ENCODE peak calls at places on chromosome 20, in four cellular contexts. R is GM12865, X is brain microvascular endothelial cell, G is endothelial cell. K is an unnamed sample.

GRCh38 chr20:53316221-53316937 is 277.3 kb downstream of the ZNF217 start:
- DNase-seq in R (no peak), X (no peak), G (no peak), K (no peak)

GRCh38 chr20:45842169-45842812 is 8.7 kb downstream of the SNX21 start:
- DNase-seq in R (peak), X (no peak), G (no peak), K (no peak)

GRCh38 chr20:31473331-31474096 is 1.4 kb downstream of the DEFB124 start:
- DNase-seq in R (no peak), X (no peak), G (no peak), K (no peak)

GRCh38 chr20:45316150-45317080 is 8.3 kb upstream of the MATN4 start:
- DNase-seq in R (no peak), X (no peak), G (no peak), K (no peak)

GRCh38 chr20:54622338-54623280 is 147.2 kb downstream of the DOK5 start:
- DNase-seq in R (no peak), X (peak), G (no peak), K (no peak)

GRCh38 chr20:3911956-3912355 is 22.8 kb downstream of the PANK2 start:
- DNase-seq in R (no peak), X (no peak), G (no peak), K (no peak)

GRCh38 chr20:312067-312466 is 13.3 kb upstream of the SOX12 start:
- DNase-seq in R (no peak), X (no peak), G (no peak), K (no peak)

GRCh38 chr20:22581437-22582385 is 2.7 kb downstream of the FOXA2 start:
- DNase-seq in R (no peak), X (no peak), G (no peak), K (no peak)

GRCh38 chr20:63056236-63057132 is 49.7 kb upstream of the BHLHE23 start:
- DNase-seq in R (peak), X (no peak), G (peak), K (peak)

GRCh38 chr20:7859371-7859802 is 80.9 kb downstream of the HAO1 start:
- DNase-seq in R (peak), X (peak), G (peak), K (no peak)

GRCh38 chr20:24730750-24731149 is 218.3 kb upstream of the CST7 start:
- DNase-seq in R (no peak), X (no peak), G (no peak), K (no peak)

GRCh38 chr20:31547720-31548298 is 33.6 kb downstream of the HM13 start:
- DNase-seq in R (no peak), X (no peak), G (no peak), K (no peak)

GRCh38 chr20:50200482-50201104 is 10.0 kb downstream of the CEBPB start:
- DNase-seq in R (no peak), X (no peak), G (no peak), K (no peak)

GRCh38 chr20:40090236-40090635 is 598.8 kb downstream of the MAFB start:
- DNase-seq in R (no peak), X (no peak), G (no peak), K (no peak)

GRCh38 chr20:55567826-55568225 is 437.5 kb downstream of the CBLN4 start:
- DNase-seq in R (no peak), X (no peak), G (no peak), K (no peak)

GRCh38 chr20:45410887-45411286 is 2.8 kb downstream of the DBNDD2 start:
- DNase-seq in R (no peak), X (no peak), G (no peak), K (no peak)

GRCh38 chr20:9223296-9223695 is 154.4 kb downstream of the PLCB4 start:
- DNase-seq in R (no peak), X (no peak), G (no peak), K (no peak)

GRCh38 chr20:25058797-25059486 is 1.0 kb upstream of the ACSS1 start:
- DNase-seq in R (peak), X (no peak), G (no peak), K (no peak)

GRCh38 chr20:34536798-34537394 is 20.7 kb downstream of the DYNLRB1 start:
- DNase-seq in R (peak), X (peak), G (peak), K (peak)

GRCh38 chr20:51678041-51678697 is 90.0 kb downstream of the ATP9A start:
- DNase-seq in R (no peak), X (no peak), G (peak), K (peak)

GRCh38 chr20:62511915-62512610 is 36.3 kb upstream of the GATA5 start:
- DNase-seq in R (no peak), X (no peak), G (no peak), K (peak)

GRCh38 chr20:31845300-31845863 is at the start of gene FOXS1:
- DNase-seq in R (no peak), X (peak), G (no peak), K (peak)

GRCh38 chr20:10434832-10435812 is at the start of gene SLX4IP:
- DNase-seq in R (peak), X (peak), G (peak), K (peak)

GRCh38 chr20:10434467-10434831 is 427 bp upstream of the MKKS start:
- DNase-seq in R (peak), X (peak), G (peak), K (peak)

GRCh38 chr20:10432079-10432478 is 1.9 kb downstream of the MKKS start:
- DNase-seq in R (no peak), X (no peak), G (no peak), K (no peak)

GRCh38 chr20:10433014-10433622 is 904 bp downstream of the MKKS start:
- DNase-seq in R (peak), X (no peak), G (no peak), K (no peak)

DNA sequence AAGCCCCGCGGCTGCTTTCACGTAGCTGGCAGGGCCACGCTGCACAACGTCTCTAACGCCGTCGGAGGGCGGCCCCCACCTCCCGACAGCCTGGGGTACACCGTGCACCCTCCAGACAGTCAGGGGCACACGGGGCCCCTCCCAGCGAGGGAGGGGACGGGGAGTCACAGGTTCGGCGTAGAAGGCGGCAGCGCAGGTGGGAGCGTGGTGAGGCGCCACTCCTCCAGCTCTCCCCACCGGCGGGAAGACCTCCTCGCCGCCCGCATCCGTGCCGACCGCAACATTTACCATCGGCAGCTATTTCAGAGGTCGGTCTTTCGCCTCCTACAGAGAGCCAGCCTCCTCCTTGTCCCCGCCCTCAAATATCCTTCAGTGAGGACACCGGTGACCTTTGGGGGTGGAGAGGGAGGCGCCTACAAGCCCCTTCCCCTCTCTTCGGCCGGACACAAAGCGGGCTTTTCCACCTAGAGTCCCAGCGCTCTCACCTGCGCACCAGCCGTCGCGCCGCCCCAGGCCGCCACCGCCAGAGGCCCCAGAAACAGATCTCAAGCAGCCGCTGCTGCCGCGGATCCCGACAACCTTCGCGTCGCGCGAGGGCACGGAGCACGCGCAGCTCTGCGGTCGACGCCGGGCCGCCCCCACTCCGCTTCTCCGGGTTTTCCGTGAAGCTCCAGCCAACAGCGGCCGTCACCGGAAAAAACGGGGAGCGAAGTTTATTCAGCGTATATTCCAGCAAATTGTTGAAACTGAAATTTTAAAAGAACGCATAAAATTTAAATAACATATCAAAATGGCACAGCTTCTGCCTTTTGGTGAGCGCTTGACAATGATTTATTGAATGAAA is at the start of gene MKKS:
- DNase-seq in R (peak), X (peak), G (peak), K (peak)
- TF ChIP-seq CTCF in R (no peak), X (no peak), G (no peak), K (no peak)

DNA sequence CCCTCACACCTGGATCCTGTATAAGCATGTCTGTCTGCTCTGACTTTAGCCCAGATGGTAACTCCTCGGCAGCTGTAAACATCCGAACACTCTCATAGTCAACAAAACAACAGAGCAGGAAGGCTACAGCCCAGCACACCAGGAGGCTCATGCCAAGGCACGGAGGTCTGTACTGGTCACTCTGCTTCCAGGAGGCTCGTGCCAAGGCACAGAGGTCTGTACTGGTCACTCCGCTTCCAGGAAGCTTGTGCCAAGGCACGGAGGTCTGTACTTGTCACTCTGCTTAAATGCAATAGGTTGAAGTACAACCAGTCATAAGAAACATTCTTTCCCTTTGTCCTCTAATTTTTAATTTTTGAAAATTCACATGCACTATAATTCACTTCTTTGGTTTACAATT is 190.1 kb upstream of the CDH4 start:
- DNase-seq in R (no peak), X (no peak), G (no peak), K (no peak)
- TF ChIP-seq CTCF in R (no peak), X (no peak), G (no peak), K (no peak)

DNA sequence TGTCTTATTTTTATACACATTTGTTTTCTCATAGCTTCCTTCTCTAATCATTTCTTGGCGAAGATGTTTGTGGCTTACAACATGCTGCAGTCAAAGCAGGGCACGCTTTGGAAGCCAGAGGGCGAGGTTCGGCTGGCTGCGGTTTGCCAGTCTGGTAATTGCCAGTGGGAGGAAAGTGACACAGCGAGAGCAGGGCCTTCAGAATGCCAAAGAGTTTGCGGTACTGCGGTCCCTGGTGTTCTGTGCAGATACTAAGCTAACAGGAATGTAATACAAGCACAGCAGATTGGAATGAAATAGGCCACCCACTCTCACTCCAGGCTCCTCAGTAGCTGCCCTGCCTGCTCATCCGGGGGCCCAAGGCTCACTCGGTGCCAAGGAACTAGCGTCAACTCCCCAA is 58.7 kb upstream of the TGM3 start:
- DNase-seq in R (no peak), X (peak), G (no peak), K (no peak)
- TF ChIP-seq CTCF in R (no peak), X (no peak), G (no peak), K (no peak)

GRCh38 chr20:18778993-18779392 is 34.6 kb upstream of the SCP2D1 start:
- DNase-seq in R (no peak), X (no peak), G (no peak), K (no peak)
- TF ChIP-seq CTCF in R (no peak), X (peak), G (no peak), K (no peak)

GRCh38 chr20:21505810-21506530 is 7.9 kb downstream of the NKX2-2 start:
- DNase-seq in R (peak), X (no peak), G (peak), K (peak)
- TF ChIP-seq CTCF in R (peak), X (peak), G (peak), K (peak)